ENCODE peak calls at places on chromosome 2, in nine cellular contexts. M is PC-3, V is Peyer's patch, N is right atrium auricular region, T is fibroblast of lung, A is adrenal gland, U is lung, F is body of pancreas, I is nephron progenitor cell. S is an unnamed sample.

GRCh38 chr2:189393440-189394111 is 47.7 kb upstream of the WDR75 start:
- DNase-seq in M (peak; percentile 94), V (no peak), N (no peak), T (peak; percentile 97), A (no peak), U (no peak), F (no peak), I (no peak), S (no peak)

GRCh38 chr2:71861186-71862160 is 286.2 kb downstream of the CYP26B1 start:
- DNase-seq in M (no peak), V (no peak), N (no peak), T (no peak), A (no peak), U (no peak), F (no peak), I (no peak), S (no peak)

GRCh38 chr2:175755169-175755568 is 246.9 kb downstream of the LNPK start:
- DNase-seq in M (no peak), V (no peak), N (no peak), T (no peak), A (no peak), U (no peak), F (no peak), I (no peak), S (no peak)

GRCh38 chr2:46097714-46098480 is 199.3 kb upstream of the EPAS1 start:
- DNase-seq in M (peak; percentile 97), V (peak; percentile 20), N (peak; percentile 86), T (peak; percentile 99), A (peak; percentile 78), U (peak; percentile 64), F (peak; percentile 47), I (no peak), S (peak; percentile 50)

GRCh38 chr2:96142217-96143113 is 2.8 kb downstream of the DUSP2 start:
- DNase-seq in M (no peak), V (peak; percentile 73), N (no peak), T (no peak), A (no peak), U (no peak), F (peak; percentile 8), I (no peak), S (peak; percentile 42)

GRCh38 chr2:96527052-96527964 is 9.2 kb upstream of the ARID5A start:
- DNase-seq in M (no peak), V (peak; percentile 58), N (no peak), T (peak; percentile 47), A (peak; percentile 25), U (no peak), F (no peak), I (peak; percentile 69), S (no peak)

GRCh38 chr2:25558262-25558661 is 115.1 kb downstream of the DTNB start:
- DNase-seq in M (peak; percentile 62), V (no peak), N (no peak), T (peak; percentile 22), A (no peak), U (no peak), F (no peak), I (no peak), S (peak; percentile 65)

GRCh38 chr2:10377052-10377746 is 70.9 kb downstream of the ODC1 start:
- DNase-seq in M (no peak), V (peak; percentile 19), N (no peak), T (no peak), A (no peak), U (no peak), F (peak; percentile 66), I (no peak), S (no peak)

GRCh38 chr2:100272848-100273329 is 49.4 kb downstream of the LONRF2 start:
- DNase-seq in M (no peak), V (no peak), N (no peak), T (peak; percentile 64), A (peak; percentile 90), U (no peak), F (no peak), I (no peak), S (no peak)

GRCh38 chr2:67879586-67880290 is 183.1 kb downstream of the C1D start:
- DNase-seq in M (peak; percentile 57), V (no peak), N (no peak), T (peak; percentile 21), A (no peak), U (no peak), F (no peak), I (no peak), S (no peak)

GRCh38 chr2:204517154-204517553 is 28.1 kb upstream of the PARD3B start:
- DNase-seq in M (no peak), V (no peak), N (no peak), T (no peak), A (no peak), U (no peak), F (no peak), I (no peak), S (no peak)

GRCh38 chr2:165277295-165277694 is 38.1 kb downstream of the SCN2A start:
- DNase-seq in M (no peak), V (no peak), N (no peak), T (peak; percentile 2), A (no peak), U (no peak), F (no peak), I (no peak), S (no peak)

GRCh38 chr2:233145726-233146125 is 85.6 kb downstream of the INPP5D start:
- DNase-seq in M (no peak), V (no peak), N (no peak), T (no peak), A (no peak), U (no peak), F (no peak), I (no peak), S (no peak)

DNA sequence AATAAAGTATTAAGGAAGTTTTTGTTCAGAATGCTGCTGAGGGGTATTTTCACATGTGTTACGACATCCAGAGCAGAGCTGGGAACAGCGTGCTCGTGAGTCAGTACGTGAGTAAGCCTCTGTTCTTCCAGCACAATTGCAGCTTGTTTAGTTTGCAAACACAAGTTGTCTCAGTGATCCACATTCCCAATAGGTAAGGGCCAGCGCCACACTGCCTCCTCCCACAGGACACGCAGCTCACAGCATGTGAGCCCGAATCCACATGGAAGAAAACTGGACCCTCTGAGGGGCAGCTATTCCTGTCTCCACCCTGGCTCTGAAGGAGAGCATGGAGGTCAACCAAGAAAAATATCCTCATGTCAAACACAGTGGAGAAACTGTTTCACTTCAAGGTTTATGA is 173.9 kb upstream of the PID1 start:
- DNase-seq in M (peak; percentile 93), V (no peak), N (peak; percentile 91), T (peak; percentile 98), A (peak; percentile 78), U (peak; percentile 40), F (peak; percentile 32), I (no peak), S (peak; percentile 56)
- TF ChIP-seq CTCF in M (peak; percentile 46), V (no peak), N (no peak), T (no peak), A (no peak), U (no peak), F (no peak), I (no peak), S (no peak)

GRCh38 chr2:199602271-199602895 is 144.6 kb upstream of the SATB2 start:
- DNase-seq in M (peak; percentile 13), V (no peak), N (no peak), T (peak; percentile 10), A (no peak), U (no peak), F (no peak), I (peak; percentile 7), S (no peak)
- TF ChIP-seq CTCF in M (peak; percentile 17), V (no peak), N (no peak), T (no peak), A (no peak), U (no peak), F (no peak), I (no peak), S (no peak)

DNA sequence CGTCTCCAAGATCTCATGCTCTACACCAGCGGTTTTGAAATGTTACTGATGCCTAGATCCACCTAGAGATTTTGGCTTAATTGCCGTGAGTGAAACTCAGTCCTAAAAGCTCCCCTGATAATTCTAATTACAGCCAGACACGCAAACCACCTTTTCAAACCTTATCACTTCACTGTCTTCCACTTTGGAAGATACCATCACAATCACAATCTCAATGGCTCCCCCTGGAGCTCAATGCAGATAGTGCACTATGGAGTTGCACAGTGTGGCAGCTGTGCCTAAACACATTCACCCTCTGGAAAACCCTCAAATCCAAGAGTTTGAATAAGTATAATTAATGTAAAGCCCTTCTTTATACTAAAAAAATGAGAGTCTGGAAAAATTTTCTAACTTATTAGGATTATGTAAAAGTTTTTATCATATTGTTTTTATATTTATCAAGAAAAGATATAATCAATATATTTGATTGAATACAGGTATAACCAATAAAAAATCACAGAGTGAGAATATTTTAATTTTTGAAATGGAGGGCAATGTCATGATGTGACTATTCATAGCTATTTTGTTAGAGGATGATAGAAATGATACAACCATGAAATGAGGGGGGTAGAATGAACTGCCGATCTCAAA is 102.9 kb upstream of the SLC8A1 start:
- DNase-seq in M (peak; percentile 81), V (peak; percentile 48), N (peak; percentile 86), T (peak; percentile 53), A (peak; percentile 84), U (peak; percentile 62), F (peak; percentile 76), I (peak; percentile 75), S (peak; percentile 51)
- TF ChIP-seq CTCF in M (peak; percentile 91), V (peak; percentile 57), N (peak; percentile 94), T (peak; percentile 91), A (peak; percentile 85), U (peak; percentile 66), F (peak; percentile 56), I (peak; percentile 87), S (peak; percentile 94)

GRCh38 chr2:113703404-113704299 is 52.8 kb downstream of the SLC35F5 start:
- DNase-seq in M (no peak), V (no peak), N (no peak), T (no peak), A (no peak), U (no peak), F (no peak), I (no peak), S (no peak)

GRCh38 chr2:113705982-113706523 is 50.4 kb downstream of the SLC35F5 start:
- DNase-seq in M (no peak), V (no peak), N (no peak), T (no peak), A (peak; percentile 33), U (no peak), F (no peak), I (no peak), S (no peak)

GRCh38 chr2:113697516-113697915 is 58.9 kb downstream of the SLC35F5 start:
- DNase-seq in M (no peak), V (no peak), N (no peak), T (no peak), A (no peak), U (no peak), F (no peak), I (no peak), S (no peak)

GRCh38 chr2:113699048-113699447 is 57.4 kb downstream of the SLC35F5 start:
- DNase-seq in M (no peak), V (no peak), N (no peak), T (no peak), A (no peak), U (no peak), F (no peak), I (no peak), S (no peak)

DNA sequence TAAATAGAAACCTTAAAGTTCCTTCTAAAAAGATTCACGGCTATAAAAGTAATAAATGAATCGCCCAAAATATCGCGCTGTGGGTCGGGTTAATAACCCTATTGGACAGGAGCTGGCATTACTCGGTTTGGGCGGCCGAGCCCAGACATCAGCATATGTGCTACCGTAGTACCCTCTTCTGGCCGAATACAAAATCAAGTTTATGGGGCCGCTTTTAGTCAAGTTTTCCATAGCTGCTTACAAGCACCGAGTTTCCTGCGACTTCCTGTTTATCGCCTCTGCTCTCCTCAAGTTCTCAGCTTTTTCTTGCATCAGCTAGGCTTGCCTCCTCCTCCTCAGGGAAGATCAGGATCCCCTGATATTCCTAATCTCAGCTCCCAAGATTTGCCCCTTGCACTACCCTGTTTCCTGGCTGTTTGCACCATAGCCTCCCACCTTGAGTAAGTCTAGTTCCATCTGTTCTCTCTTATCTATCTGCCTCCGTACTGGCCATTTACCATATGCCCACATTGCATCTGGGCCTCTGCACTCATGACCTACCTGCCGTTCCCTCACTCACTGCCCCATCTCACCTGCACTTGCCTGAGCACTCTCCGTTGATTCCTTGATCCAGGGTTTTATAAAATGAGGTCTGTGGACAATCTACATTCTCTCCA is 56.1 kb downstream of the SLC35F5 start:
- DNase-seq in M (no peak), V (peak; percentile 77), N (no peak), T (peak; percentile 19), A (peak; percentile 27), U (no peak), F (no peak), I (no peak), S (peak; percentile 51)
- TF ChIP-seq CTCF in M (no peak), V (peak; percentile 50), N (peak; percentile 56), T (no peak), A (no peak), U (peak; percentile 40), F (no peak), I (no peak), S (peak; percentile 42)